ENCODE peak calls at places on chromosome 18, in ten cellular contexts. G is neural progenitor cell; B is thyroid gland; L is CD8-positive, alpha-beta memory T cell; A is spleen; Y is coronary artery; K is colonic mucosa; S is mesendoderm; J is RWPE2; N is fibroblast of lung. R is an unnamed sample.

GRCh38 chr18:74342416-74343043 is 26.9 kb downstream of the C18orf63 start:
- DNase-seq in K (peak; percentile 53), G (peak; percentile 53), B (peak; percentile 7), L (no peak), J (no peak), A (no peak), S (peak; percentile 61), Y (no peak), N (peak; percentile 85), R (no peak)

GRCh38 chr18:9731380-9731779 is 23.3 kb downstream of the RAB31 start:
- DNase-seq in J (no peak), S (peak; percentile 48), N (peak; percentile 77), Y (no peak), L (no peak), B (no peak), A (no peak), K (no peak), G (no peak), R (no peak)

GRCh38 chr18:45551417-45551816 is 63.9 kb upstream of the SLC14A2 start:
- DNase-seq in Y (no peak), J (no peak), A (no peak), G (no peak), K (no peak), B (no peak), L (no peak), N (no peak), S (no peak), R (no peak)

GRCh38 chr18:21341141-21341540 is 99.1 kb downstream of the GREB1L start:
- DNase-seq in A (no peak), Y (no peak), N (no peak), L (no peak), K (no peak), B (no peak), S (no peak), G (no peak), J (no peak), R (no peak)

GRCh38 chr18:44742741-44743311 is 62.1 kb downstream of the SETBP1 start:
- DNase-seq in G (peak; percentile 31), A (no peak), Y (no peak), N (peak; percentile 83), B (peak; percentile 59), K (peak; percentile 50), J (no peak), L (no peak), S (peak; percentile 58), R (peak; percentile 94)

GRCh38 chr18:71485578-71485977 is 1058.6 kb downstream of the CBLN2 start:
- DNase-seq in A (no peak), J (no peak), L (no peak), B (no peak), N (peak; percentile 85), G (no peak), K (no peak), S (no peak), Y (no peak), R (no peak)

GRCh38 chr18:47163241-47163640 is 12.9 kb downstream of the IER3IP1 start:
- DNase-seq in K (no peak), L (no peak), B (no peak), S (no peak), J (no peak), N (peak; percentile 35), G (no peak), Y (no peak), A (no peak), R (no peak)

GRCh38 chr18:31549416-31549815 is 42.3 kb upstream of the TTR start:
- DNase-seq in K (no peak), B (no peak), A (no peak), G (no peak), J (no peak), N (no peak), Y (no peak), S (no peak), L (no peak), R (no peak)

GRCh38 chr18:59994357-59994756 is 94.6 kb downstream of the PMAIP1 start:
- DNase-seq in G (peak; percentile 7), S (peak; percentile 43), K (no peak), Y (no peak), A (no peak), L (no peak), B (no peak), J (no peak), N (peak; percentile 33), R (no peak)

GRCh38 chr18:49074505-49074904 is 123.7 kb upstream of the SMAD7 start:
- DNase-seq in A (no peak), N (no peak), S (no peak), L (no peak), K (no peak), J (no peak), Y (no peak), G (no peak), B (no peak), R (no peak)
- H3K27ac ChIP-seq in A (no peak overlapping the region), N (no peak overlapping the region), S (no peak overlapping the region), L (no peak overlapping the region), K (no peak overlapping the region), J (no peak overlapping the region), Y (no peak overlapping the region), G (no peak overlapping the region), B (peak overlapping the region; percentile 61), R (no peak overlapping the region)

GRCh38 chr18:53937037-53937436 is 287.4 kb downstream of the MBD2 start:
- DNase-seq in G (no peak), Y (no peak), L (no peak), J (no peak), B (no peak), K (no peak), S (no peak), A (no peak), N (no peak), R (no peak)
- H3K27ac ChIP-seq in G (no peak overlapping the region), Y (no peak overlapping the region), L (no peak overlapping the region), J (no peak overlapping the region), B (no peak overlapping the region), K (no peak overlapping the region), S (no peak overlapping the region), A (no peak overlapping the region), N (no peak overlapping the region), R (no peak overlapping the region)

GRCh38 chr18:35680139-35680551 is 98.6 kb downstream of the GALNT1 start:
- DNase-seq in G (no peak), N (no peak), J (no peak), K (no peak), A (no peak), L (no peak), B (no peak), Y (no peak), S (peak; percentile 17), R (no peak)
- H3K27ac ChIP-seq in G (no peak overlapping the region), N (no peak overlapping the region), J (no peak overlapping the region), K (no peak overlapping the region), A (no peak overlapping the region), L (no peak overlapping the region), B (no peak overlapping the region), Y (no peak overlapping the region), S (no peak overlapping the region), R (no peak overlapping the region)

GRCh38 chr18:63179422-63179821 is 140.1 kb downstream of the BCL2 start:
- DNase-seq in N (no peak), K (no peak), S (no peak), A (no peak), J (no peak), B (no peak), L (no peak), G (no peak), Y (no peak), R (no peak)
- H3K27ac ChIP-seq in N (no peak overlapping the region), K (peak overlapping the region; percentile 86), S (no peak overlapping the region), A (peak overlapping the region; percentile 33), J (no peak overlapping the region), B (peak overlapping the region; percentile 54), L (no peak overlapping the region), G (no peak overlapping the region), Y (no peak overlapping the region), R (no peak overlapping the region)

DNA sequence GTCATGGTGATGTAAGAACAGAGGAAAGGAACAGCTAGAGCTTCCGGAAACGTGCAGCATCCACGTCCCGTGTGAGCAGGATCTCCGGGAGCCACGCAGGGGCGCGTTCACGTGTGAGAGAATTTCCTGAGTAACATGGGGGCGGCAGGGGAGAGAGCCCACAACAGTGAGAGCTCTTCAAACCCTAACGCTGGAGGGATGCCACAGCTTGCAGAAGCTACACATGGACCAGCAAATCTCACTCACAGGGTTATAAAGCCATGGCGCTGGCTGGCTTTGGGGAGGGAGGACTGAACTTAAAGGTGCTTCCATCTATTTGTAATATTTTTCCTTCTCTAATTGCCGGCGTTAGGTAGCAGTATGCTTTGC is 250.5 kb upstream of the SALL3 start:
- DNase-seq in N (no peak), S (no peak), K (no peak), A (peak; percentile 14), L (no peak), J (no peak), Y (no peak), B (no peak), G (no peak), R (no peak)
- H3K27ac ChIP-seq in N (no peak overlapping the region), S (no peak overlapping the region), K (no peak overlapping the region), A (no peak overlapping the region), L (no peak overlapping the region), J (no peak overlapping the region), Y (no peak overlapping the region), B (no peak overlapping the region), G (no peak overlapping the region), R (no peak overlapping the region)

GRCh38 chr18:58552057-58552461 is 76.8 kb downstream of the ALPK2 start:
- DNase-seq in K (no peak), Y (no peak), J (no peak), L (no peak), B (no peak), G (no peak), A (no peak), N (no peak), S (no peak), R (no peak)
- H3K27ac ChIP-seq in K (no peak overlapping the region), Y (no peak overlapping the region), J (peak overlapping the region; percentile 27), L (no peak overlapping the region), B (no peak overlapping the region), G (no peak overlapping the region), A (no peak overlapping the region), N (no peak overlapping the region), S (no peak overlapping the region), R (no peak overlapping the region)